ENCODE peak calls at places on chromosomes 1 and 21, in four cellular contexts. One of them, this sample, is unnamed.

GRCh38 chr1:87528754-87529517 is 200.3 kb downstream of the LMO4 start:
- DNase-seq in A549: no peak
- DNase-seq in HepG2: no peak
- DNase-seq in K562: no peak
- DNase-seq in this sample: no peak

GRCh38 chr1:247576514-247576913 is 11.6 kb upstream of the OR2G2 start:
- DNase-seq in A549: no peak
- DNase-seq in K562: no peak
- DNase-seq in HepG2: peak
- DNase-seq in this sample: no peak

GRCh38 chr1:98053471-98054366 is 132.9 kb upstream of the DPYD start:
- DNase-seq in K562: peak
- DNase-seq in A549: no peak
- DNase-seq in HepG2: peak
- DNase-seq in this sample: no peak

GRCh38 chr1:150626150-150626549 is 3.3 kb downstream of the ENSA start:
- DNase-seq in HepG2: no peak
- DNase-seq in K562: no peak
- DNase-seq in A549: no peak
- DNase-seq in this sample: no peak

GRCh38 chr21:35198004-35198403 is 148.9 kb upstream of the RUNX1 start:
- DNase-seq in HepG2: no peak
- DNase-seq in A549: peak
- DNase-seq in K562: no peak
- DNase-seq in this sample: no peak

GRCh38 chr1:40899230-40899870 is 37.2 kb upstream of the CITED4 start:
- DNase-seq in K562: no peak
- DNase-seq in A549: no peak
- DNase-seq in HepG2: no peak
- DNase-seq in this sample: no peak

GRCh38 chr1:6447818-6448748 is 17.9 kb downstream of the TNFRSF25 start:
- DNase-seq in K562: no peak
- DNase-seq in A549: no peak
- DNase-seq in HepG2: peak
- DNase-seq in this sample: no peak

GRCh38 chr1:205965039-205965630 is 21.9 kb upstream of the SLC26A9 start:
- DNase-seq in A549: no peak
- DNase-seq in K562: no peak
- DNase-seq in HepG2: no peak
- DNase-seq in this sample: no peak

GRCh38 chr1:230250676-230251075 is 175.5 kb downstream of the PGBD5 start:
- DNase-seq in K562: no peak
- DNase-seq in HepG2: no peak
- DNase-seq in A549: no peak
- DNase-seq in this sample: no peak

GRCh38 chr1:223378754-223379153 is 14.5 kb upstream of the CCDC185 start:
- DNase-seq in HepG2: no peak
- DNase-seq in K562: peak
- DNase-seq in A549: no peak
- DNase-seq in this sample: no peak

GRCh38 chr21:23384679-23385078 is 2222.6 kb downstream of the MRPL39 start:
- DNase-seq in K562: no peak
- DNase-seq in A549: no peak
- DNase-seq in HepG2: no peak
- DNase-seq in this sample: no peak

GRCh38 chr1:241635556-241636179 is 4.5 kb downstream of the CHML start:
- DNase-seq in A549: no peak
- DNase-seq in K562: no peak
- DNase-seq in HepG2: no peak
- DNase-seq in this sample: no peak

GRCh38 chr1:234326493-234327366 is 46.5 kb upstream of the COA6 start:
- DNase-seq in HepG2: peak
- DNase-seq in A549: peak
- DNase-seq in K562: peak
- DNase-seq in this sample: no peak

GRCh38 chr21:34351786-34352241 is 12.0 kb upstream of the KCNE2 start:
- DNase-seq in A549: peak
- DNase-seq in K562: peak
- DNase-seq in HepG2: peak
- DNase-seq in this sample: peak

GRCh38 chr1:7369866-7370265 is 401.2 kb upstream of the VAMP3 start:
- DNase-seq in HepG2: no peak
- DNase-seq in K562: no peak
- DNase-seq in A549: no peak
- DNase-seq in this sample: no peak

GRCh38 chr1:205456868-205457724 is 1.3 kb upstream of the BLACAT1 start:
- DNase-seq in A549: no peak
- DNase-seq in K562: peak
- DNase-seq in HepG2: no peak
- DNase-seq in this sample: no peak

GRCh38 chr1:53629101-53629691 is 109.8 kb downstream of the GLIS1 start:
- DNase-seq in A549: no peak
- DNase-seq in HepG2: no peak
- DNase-seq in K562: no peak
- DNase-seq in this sample: no peak

GRCh38 chr1:157306896-157307295 is 168.7 kb upstream of the ETV3 start:
- DNase-seq in HepG2: no peak
- DNase-seq in K562: no peak
- DNase-seq in A549: no peak
- DNase-seq in this sample: no peak

GRCh38 chr1:200802865-200803512 is 64.3 kb downstream of the CAMSAP2 start:
- DNase-seq in K562: peak
- DNase-seq in A549: peak
- DNase-seq in HepG2: peak
- DNase-seq in this sample: peak
- TF ChIP-seq BHLHE40 in K562: no peak
- TF ChIP-seq BHLHE40 in A549: no peak
- TF ChIP-seq BHLHE40 in HepG2: no peak
- TF ChIP-seq BHLHE40 in this sample: no peak

DNA sequence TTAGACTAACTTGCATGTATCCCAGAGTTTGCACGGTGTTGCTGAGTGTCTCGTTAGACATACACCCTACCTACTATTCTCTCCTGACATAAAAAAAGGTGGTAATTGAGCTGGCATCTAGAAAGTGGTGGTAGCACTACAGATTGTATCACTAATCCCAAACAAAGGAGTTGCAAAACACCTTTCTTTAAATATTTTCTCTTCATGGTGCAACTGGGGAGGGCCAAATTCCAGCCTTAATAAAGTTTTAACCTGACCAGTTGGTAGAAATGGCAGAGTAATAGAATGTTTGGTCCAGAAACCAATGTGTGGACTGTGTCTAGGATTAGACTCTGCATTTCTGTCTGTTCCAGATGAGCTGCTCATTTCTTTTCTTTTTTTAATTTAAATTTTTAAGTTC is 40.0 kb downstream of the NFIA start:
- DNase-seq in HepG2: peak
- DNase-seq in A549: no peak
- DNase-seq in K562: no peak
- DNase-seq in this sample: no peak
- TF ChIP-seq EP300 in HepG2: peak
- TF ChIP-seq EP300 in A549: no peak
- TF ChIP-seq EP300 in K562: no peak
- TF ChIP-seq EP300 in this sample: no peak

GRCh38 chr1:85359874-85360708 is 83.7 kb upstream of the BCL10 start:
- DNase-seq in A549: no peak
- DNase-seq in HepG2: no peak
- DNase-seq in K562: no peak
- DNase-seq in this sample: no peak
- TF ChIP-seq BHLHE40 in A549: no peak
- TF ChIP-seq BHLHE40 in HepG2: no peak
- TF ChIP-seq BHLHE40 in K562: no peak
- TF ChIP-seq BHLHE40 in this sample: no peak

GRCh38 chr1:93448983-93449805 is 1.3 kb downstream of the FNBP1L start:
- DNase-seq in HepG2: peak
- DNase-seq in A549: peak
- DNase-seq in K562: no peak
- DNase-seq in this sample: no peak
- TF ChIP-seq EP300 in HepG2: no peak
- TF ChIP-seq EP300 in A549: no peak
- TF ChIP-seq EP300 in K562: no peak
- TF ChIP-seq EP300 in this sample: no peak

GRCh38 chr1:244204004-244204403 is 152.9 kb downstream of the ZBTB18 start:
- DNase-seq in A549: no peak
- DNase-seq in K562: no peak
- DNase-seq in HepG2: no peak
- DNase-seq in this sample: no peak
- TF ChIP-seq BHLHE40 in A549: no peak
- TF ChIP-seq BHLHE40 in K562: no peak
- TF ChIP-seq BHLHE40 in HepG2: no peak
- TF ChIP-seq BHLHE40 in this sample: no peak

GRCh38 chr1:214422137-214422671 is 129.2 kb downstream of the PTPN14 start:
- DNase-seq in A549: no peak
- DNase-seq in K562: no peak
- DNase-seq in HepG2: no peak
- DNase-seq in this sample: no peak

GRCh38 chr1:214420833-214421232 is 130.6 kb downstream of the PTPN14 start:
- DNase-seq in A549: no peak
- DNase-seq in K562: no peak
- DNase-seq in HepG2: no peak
- DNase-seq in this sample: no peak

GRCh38 chr1:214420341-214420740 is 131.1 kb downstream of the PTPN14 start:
- DNase-seq in HepG2: no peak
- DNase-seq in A549: no peak
- DNase-seq in K562: no peak
- DNase-seq in this sample: no peak

GRCh38 chr1:214425101-214425500 is 126.3 kb downstream of the PTPN14 start:
- DNase-seq in HepG2: no peak
- DNase-seq in K562: no peak
- DNase-seq in A549: no peak
- DNase-seq in this sample: no peak

GRCh38 chr1:214423045-214423444 is 128.4 kb downstream of the PTPN14 start:
- DNase-seq in K562: no peak
- DNase-seq in A549: no peak
- DNase-seq in HepG2: no peak
- DNase-seq in this sample: no peak
- TF ChIP-seq EP300 in K562: no peak
- TF ChIP-seq EP300 in A549: no peak
- TF ChIP-seq EP300 in HepG2: no peak
- TF ChIP-seq EP300 in this sample: no peak

GRCh38 chr21:40151611-40152010 is 284.4 kb downstream of the PCP4 start:
- DNase-seq in A549: no peak
- DNase-seq in HepG2: no peak
- DNase-seq in K562: no peak
- DNase-seq in this sample: no peak
- TF ChIP-seq BHLHE40 in A549: no peak
- TF ChIP-seq BHLHE40 in HepG2: no peak
- TF ChIP-seq BHLHE40 in K562: no peak
- TF ChIP-seq BHLHE40 in this sample: no peak

GRCh38 chr1:23444596-23445390 is 20.2 kb upstream of the TCEA3 start:
- DNase-seq in K562: no peak
- DNase-seq in A549: no peak
- DNase-seq in HepG2: no peak
- DNase-seq in this sample: no peak

GRCh38 chr1:23442751-23443150 is 18.2 kb upstream of the TCEA3 start:
- DNase-seq in A549: no peak
- DNase-seq in HepG2: no peak
- DNase-seq in K562: no peak
- DNase-seq in this sample: no peak

GRCh38 chr1:23441446-23442148 is 17.0 kb upstream of the TCEA3 start:
- DNase-seq in HepG2: no peak
- DNase-seq in K562: no peak
- DNase-seq in A549: no peak
- DNase-seq in this sample: no peak

GRCh38 chr1:23446644-23447310 is 22.2 kb upstream of the TCEA3 start:
- DNase-seq in K562: no peak
- DNase-seq in A549: no peak
- DNase-seq in HepG2: no peak
- DNase-seq in this sample: no peak

DNA sequence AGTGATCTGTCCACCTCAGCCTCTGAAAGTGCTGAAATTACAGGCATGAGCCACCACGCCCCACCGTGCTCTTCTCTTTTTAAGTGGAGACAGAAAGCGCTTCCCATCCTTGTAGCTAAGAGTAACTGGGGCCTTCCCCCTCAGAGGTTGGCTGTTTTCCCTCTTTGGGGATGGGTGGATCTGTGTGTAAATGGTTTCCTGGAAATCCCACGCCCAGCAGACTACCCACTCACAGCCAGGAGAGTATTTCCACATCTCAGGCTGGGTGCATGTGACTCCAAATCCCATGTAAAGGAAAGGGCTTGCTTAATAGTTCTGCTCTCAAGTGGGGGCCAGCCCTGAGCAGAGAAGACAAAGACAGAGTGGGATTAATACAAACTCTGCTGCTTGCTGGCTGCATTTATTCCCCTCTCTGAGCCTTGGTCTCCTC is 19.6 kb upstream of the TCEA3 start:
- DNase-seq in HepG2: no peak
- DNase-seq in K562: no peak
- DNase-seq in A549: no peak
- DNase-seq in this sample: no peak
- TF ChIP-seq EP300 in HepG2: no peak
- TF ChIP-seq EP300 in K562: no peak
- TF ChIP-seq EP300 in A549: no peak
- TF ChIP-seq EP300 in this sample: no peak

GRCh38 chr1:161119379-161120061 is 1.6 kb downstream of the NIT1 start:
- DNase-seq in K562: peak
- DNase-seq in HepG2: no peak
- DNase-seq in A549: peak
- DNase-seq in this sample: no peak
- TF ChIP-seq BHLHE40 in K562: no peak
- TF ChIP-seq BHLHE40 in HepG2: no peak
- TF ChIP-seq BHLHE40 in A549: no peak
- TF ChIP-seq BHLHE40 in this sample: no peak

GRCh38 chr1:118984990-118985608 is 3.0 kb downstream of the TBX15 start:
- DNase-seq in A549: no peak
- DNase-seq in HepG2: no peak
- DNase-seq in K562: no peak
- DNase-seq in this sample: no peak

GRCh38 chr1:118985611-118986290 is 2.4 kb downstream of the TBX15 start:
- DNase-seq in A549: no peak
- DNase-seq in HepG2: no peak
- DNase-seq in K562: no peak
- DNase-seq in this sample: no peak

GRCh38 chr1:118982816-118983557 is 5.2 kb downstream of the TBX15 start:
- DNase-seq in K562: no peak
- DNase-seq in A549: no peak
- DNase-seq in HepG2: no peak
- DNase-seq in this sample: no peak

GRCh38 chr1:118983558-118984021 is 4.6 kb downstream of the TBX15 start:
- DNase-seq in HepG2: no peak
- DNase-seq in A549: no peak
- DNase-seq in K562: no peak
- DNase-seq in this sample: no peak

GRCh38 chr1:118984086-118984989 is 3.8 kb downstream of the TBX15 start:
- DNase-seq in K562: no peak
- DNase-seq in HepG2: no peak
- DNase-seq in A549: no peak
- DNase-seq in this sample: no peak
- TF ChIP-seq EP300 in K562: no peak
- TF ChIP-seq EP300 in HepG2: no peak
- TF ChIP-seq EP300 in A549: no peak
- TF ChIP-seq EP300 in this sample: no peak

This sample was measured in GM12878.